ENCODE peak calls at places on chromosomes 3 and 15, in six cellular contexts. U, F, S, P, Z and C are unnamed samples.

GRCh38 chr15:90680371-90680935 is 36.7 kb upstream of the BLM start:
- DNase-seq in U (no peak), F (no peak), S (peak; percentile 95), P (peak; percentile 97), Z (no peak), C (peak; percentile 48)

GRCh38 chr3:127045435-127046045 is 62.6 kb downstream of the PLXNA1 start:
- DNase-seq in U (no peak), F (no peak), S (no peak), P (no peak), Z (no peak), C (no peak)

GRCh38 chr3:189340680-189341460 is 169.1 kb downstream of the TPRG1 start:
- DNase-seq in U (no peak), F (no peak), S (no peak), P (no peak), Z (peak; percentile 17), C (no peak)

GRCh38 chr3:46955157-46955556 is 21.4 kb downstream of the CCDC12 start:
- DNase-seq in U (peak; percentile 4), F (no peak), S (no peak), P (no peak), Z (no peak), C (no peak)

GRCh38 chr15:75450307-75451201 is 936 bp downstream of the SIN3A start:
- DNase-seq in U (peak; percentile 99), F (peak; percentile 97), S (peak; percentile 96), P (peak; percentile 98), Z (peak; percentile 99), C (peak; percentile 99)

GRCh38 chr3:177754508-177754921 is 557.2 kb upstream of the TBL1XR1 start:
- DNase-seq in U (no peak), F (no peak), S (no peak), P (no peak), Z (no peak), C (no peak)

GRCh38 chr15:90022905-90023700 is 22.0 kb downstream of the ZNF710 start:
- DNase-seq in U (no peak), F (no peak), S (no peak), P (no peak), Z (no peak), C (no peak)

GRCh38 chr3:106255870-106256248 is 387.0 kb upstream of the CBLB start:
- DNase-seq in U (no peak), F (no peak), S (no peak), P (no peak), Z (no peak), C (no peak)

GRCh38 chr3:170808041-170808440 is 62.0 kb downstream of the RPL22L1 start:
- DNase-seq in U (no peak), F (no peak), S (no peak), P (no peak), Z (no peak), C (no peak)

GRCh38 chr15:63597033-63597790 is at the start of gene FBXL22:
- DNase-seq in U (peak; percentile 77), F (peak; percentile 70), S (peak; percentile 22), P (peak; percentile 36), Z (no peak), C (peak; percentile 75)

GRCh38 chr3:126098391-126098858 is 14.5 kb upstream of the SLC41A3 start:
- DNase-seq in U (no peak), F (no peak), S (no peak), P (no peak), Z (peak; percentile 37), C (no peak)

GRCh38 chr3:43215684-43216336 is 70.5 kb upstream of the SNRK start:
- DNase-seq in U (no peak), F (no peak), S (no peak), P (no peak), Z (no peak), C (no peak)

GRCh38 chr15:71691700-71692417 is 118.5 kb upstream of the NR2E3 start:
- DNase-seq in U (no peak), F (no peak), S (peak; percentile 66), P (peak; percentile 84), Z (no peak), C (no peak)

GRCh38 chr15:44715797-44716334 is 4.5 kb downstream of the B2M start:
- DNase-seq in U (no peak), F (no peak), S (no peak), P (no peak), Z (no peak), C (no peak)

GRCh38 chr3:29759021-29759359 is 478.1 kb downstream of the RBMS3 start:
- DNase-seq in U (no peak), F (no peak), S (peak; percentile 94), P (peak; percentile 86), Z (no peak), C (no peak)

GRCh38 chr3:189334064-189334920 is 162.5 kb downstream of the TPRG1 start:
- DNase-seq in U (no peak), F (no peak), S (peak; percentile 22), P (peak; percentile 74), Z (no peak), C (no peak)

GRCh38 chr15:41258706-41259471 is 27.8 kb downstream of the CHP1 start:
- DNase-seq in U (no peak), F (no peak), S (peak; percentile 51), P (peak; percentile 53), Z (no peak), C (no peak)

GRCh38 chr15:98604983-98605382 is 43.4 kb upstream of the IGF1R start:
- DNase-seq in U (no peak), F (no peak), S (no peak), P (no peak), Z (no peak), C (no peak)

GRCh38 chr3:104273046-104273649 is 1093.6 kb upstream of the ALCAM start:
- DNase-seq in U (no peak), F (no peak), S (peak; percentile 60), P (peak; percentile 60), Z (no peak), C (no peak)

GRCh38 chr15:70160803-70161565 is 63.3 kb upstream of the TLE3 start:
- DNase-seq in U (no peak), F (no peak), S (no peak), P (no peak), Z (no peak), C (peak; percentile 80)

GRCh38 chr3:24829011-24829581 is 334.4 kb upstream of the THRB start:
- DNase-seq in U (peak; percentile 77), F (no peak), S (no peak), P (peak; percentile 28), Z (peak; percentile 75), C (peak; percentile 47)

GRCh38 chr15:42059661-42060476 is 34.5 kb downstream of the PLA2G4D start:
- DNase-seq in U (peak; percentile 69), F (peak; percentile 68), S (peak; percentile 60), P (peak; percentile 40), Z (peak; percentile 56), C (no peak)

GRCh38 chr3:36175916-36176461 is 204.3 kb upstream of the STAC start:
- DNase-seq in U (no peak), F (no peak), S (no peak), P (peak; percentile 6), Z (peak; percentile 9), C (no peak)

GRCh38 chr15:74319596-74320357 is 47.7 kb downstream of the CYP11A1 start:
- DNase-seq in U (no peak), F (peak; percentile 67), S (no peak), P (peak; percentile 9), Z (peak; percentile 21), C (peak; percentile 43)

GRCh38 chr15:38229700-38230099 is 22.9 kb upstream of the SPRED1 start:
- DNase-seq in U (no peak), F (no peak), S (peak; percentile 52), P (peak; percentile 41), Z (no peak), C (no peak)

DNA sequence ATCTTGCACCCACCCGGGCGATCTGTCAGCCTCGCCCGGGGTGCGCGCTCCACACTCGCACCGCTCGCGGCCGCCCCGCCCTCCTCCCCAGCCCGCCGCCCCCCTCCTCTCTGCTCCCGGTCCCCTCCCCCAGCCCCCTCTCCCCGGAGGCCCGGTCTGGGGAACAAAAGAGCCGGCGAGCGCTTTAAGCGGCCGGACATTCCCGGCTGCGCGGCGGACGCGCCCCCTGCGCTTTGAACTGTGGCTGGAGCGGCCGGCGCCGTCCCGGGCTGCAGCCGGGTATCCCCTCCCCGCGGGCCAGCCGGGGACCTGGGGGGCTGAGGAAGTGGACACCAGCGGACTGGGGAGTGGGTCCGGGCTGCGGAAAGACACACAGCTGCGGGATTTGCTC is at the start of gene IGDCC3:
- DNase-seq in U (no peak), F (peak; percentile 57), S (peak; percentile 21), P (peak; percentile 13), Z (peak; percentile 70), C (no peak)
- H3K4me3 ChIP-seq in U (peak within 1 kb of the TSS; percentile 48), F (peak within 1 kb of the TSS; percentile 52), S (peak within 1 kb of the TSS; percentile 36), P (peak within 1 kb of the TSS; percentile 69), Z (peak within 1 kb of the TSS; percentile 68), C (peak within 1 kb of the TSS; percentile 85)

GRCh38 chr3:185532881-185533280 is 19.5 kb downstream of the LIPH start:
- DNase-seq in U (no peak), F (no peak), S (no peak), P (no peak), Z (no peak), C (no peak)

GRCh38 chr3:185539934-185540333 is 12.5 kb downstream of the LIPH start:
- DNase-seq in U (no peak), F (no peak), S (no peak), P (no peak), Z (no peak), C (no peak)

GRCh38 chr3:185528481-185529009 is 23.8 kb downstream of the LIPH start:
- DNase-seq in U (no peak), F (no peak), S (no peak), P (no peak), Z (no peak), C (no peak)

GRCh38 chr3:185537369-185537970 is 14.9 kb downstream of the LIPH start:
- DNase-seq in U (no peak), F (no peak), S (peak; percentile 98), P (peak; percentile 80), Z (no peak), C (peak; percentile 42)

DNA sequence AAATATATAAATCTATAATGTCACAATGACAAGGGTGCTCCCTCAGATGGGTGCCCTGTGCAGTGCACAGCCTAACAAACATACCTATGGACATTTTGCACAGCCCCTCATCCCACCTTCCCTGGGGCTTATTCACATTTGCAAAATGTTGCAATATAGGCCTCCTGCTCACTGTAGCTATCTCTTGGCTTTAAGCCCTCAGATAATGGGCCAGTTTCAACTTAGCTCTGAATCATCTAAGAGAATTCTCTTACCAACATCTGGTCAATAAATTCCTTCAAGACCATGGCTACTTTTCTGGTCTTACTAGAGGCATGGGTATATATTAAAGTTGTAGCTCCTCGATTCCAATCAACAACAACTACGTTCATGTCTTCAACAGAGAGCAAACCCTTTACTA is 17.9 kb downstream of the LIPH start:
- DNase-seq in U (no peak), F (no peak), S (no peak), P (no peak), Z (no peak), C (no peak)
- H3K4me3 ChIP-seq in U (no peak overlapping the region), F (no peak overlapping the region), S (no peak overlapping the region), P (no peak overlapping the region), Z (no peak overlapping the region), C (no peak overlapping the region)

GRCh38 chr3:4983739-4984510 is 4.7 kb downstream of the BHLHE40 start:
- DNase-seq in U (peak; percentile 82), F (no peak), S (peak; percentile 96), P (peak; percentile 93), Z (no peak), C (peak; percentile 61)
- H3K4me3 ChIP-seq in U (peak overlapping the region; percentile 98), F (no peak overlapping the region), S (peak overlapping the region; percentile 99), P (peak overlapping the region; percentile 90), Z (peak overlapping the region; percentile 98), C (peak overlapping the region; percentile 99)

DNA sequence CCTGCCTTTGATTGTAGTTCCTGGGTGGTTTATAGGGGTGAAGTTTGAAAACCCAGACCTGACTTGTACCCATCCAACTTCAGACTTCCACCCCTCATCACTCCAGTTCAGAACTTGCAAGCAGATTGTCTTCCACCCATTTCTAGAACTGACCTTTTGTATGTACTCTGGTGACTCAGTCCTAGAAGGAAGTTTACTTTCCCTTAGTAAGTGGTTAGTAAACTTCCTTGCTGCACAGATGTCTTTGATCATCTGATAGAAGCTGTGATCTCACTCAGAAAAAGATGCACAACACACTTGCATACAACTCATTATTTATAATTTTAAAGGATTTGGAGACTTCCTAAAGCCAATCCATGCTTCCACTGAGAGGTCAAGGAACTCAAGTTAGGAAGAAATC is 368.0 kb downstream of the MFSD1 start:
- DNase-seq in U (no peak), F (no peak), S (peak; percentile 92), P (peak; percentile 94), Z (no peak), C (no peak)
- H3K4me3 ChIP-seq in U (no peak overlapping the region), F (no peak overlapping the region), S (no peak overlapping the region), P (peak overlapping the region; percentile 43), Z (no peak overlapping the region), C (no peak overlapping the region)